ENCODE peak calls at places on chromosomes 5 and 9, in four cellular contexts. One of them, this sample, is unnamed.

GRCh38 chr9:20649381-20649780 is 27.1 kb upstream of the MLLT3 start:
- DNase-seq in lower lobe of right lung: no peak
- DNase-seq in NT2/D1: no peak
- DNase-seq in heart right ventricle: no peak
- DNase-seq in this sample: no peak

GRCh38 chr5:43232943-43233833 is 41.2 kb downstream of the NIM1K start:
- DNase-seq in lower lobe of right lung: peak; percentile 50
- DNase-seq in NT2/D1: no peak
- DNase-seq in heart right ventricle: no peak
- DNase-seq in this sample: no peak

GRCh38 chr9:72332351-72332750 is 32.7 kb downstream of the ZFAND5 start:
- DNase-seq in lower lobe of right lung: no peak
- DNase-seq in NT2/D1: no peak
- DNase-seq in heart right ventricle: no peak
- DNase-seq in this sample: no peak

GRCh38 chr5:110086658-110087388 is 397.1 kb downstream of the MAN2A1 start:
- DNase-seq in lower lobe of right lung: no peak
- DNase-seq in NT2/D1: no peak
- DNase-seq in heart right ventricle: no peak
- DNase-seq in this sample: no peak

GRCh38 chr9:11319477-11320060 is 706.8 kb upstream of the PTPRD start:
- DNase-seq in lower lobe of right lung: no peak
- DNase-seq in NT2/D1: peak; percentile 18
- DNase-seq in heart right ventricle: no peak
- DNase-seq in this sample: no peak

GRCh38 chr9:74838351-74838750 is 49.4 kb downstream of the TRPM6 start:
- DNase-seq in lower lobe of right lung: no peak
- DNase-seq in NT2/D1: peak; percentile 6
- DNase-seq in heart right ventricle: no peak
- DNase-seq in this sample: no peak

GRCh38 chr5:83488271-83488670 is 16.7 kb downstream of the VCAN start:
- DNase-seq in lower lobe of right lung: no peak
- DNase-seq in NT2/D1: no peak
- DNase-seq in heart right ventricle: no peak
- DNase-seq in this sample: no peak

GRCh38 chr5:96026334-96027065 is 64.8 kb upstream of the ELL2 start:
- DNase-seq in lower lobe of right lung: no peak
- DNase-seq in NT2/D1: no peak
- DNase-seq in heart right ventricle: no peak
- DNase-seq in this sample: no peak

GRCh38 chr5:168766038-168766700 is 187.0 kb upstream of the PANK3 start:
- DNase-seq in lower lobe of right lung: no peak
- DNase-seq in NT2/D1: no peak
- DNase-seq in heart right ventricle: no peak
- DNase-seq in this sample: no peak

GRCh38 chr9:124306098-124306735 is 48.5 kb downstream of the NEK6 start:
- DNase-seq in lower lobe of right lung: no peak
- DNase-seq in NT2/D1: no peak
- DNase-seq in heart right ventricle: no peak
- DNase-seq in this sample: no peak

GRCh38 chr5:2012885-2013284 is 130.2 kb upstream of the IRX4 start:
- DNase-seq in lower lobe of right lung: no peak
- DNase-seq in NT2/D1: no peak
- DNase-seq in heart right ventricle: no peak
- DNase-seq in this sample: no peak

GRCh38 chr5:28808967-28809810 is 1770.8 kb upstream of the CDH9 start:
- DNase-seq in lower lobe of right lung: no peak
- DNase-seq in NT2/D1: no peak
- DNase-seq in heart right ventricle: no peak
- DNase-seq in this sample: no peak

GRCh38 chr5:59829922-59830321 is 63.6 kb downstream of the PDE4D start:
- DNase-seq in lower lobe of right lung: no peak
- DNase-seq in NT2/D1: no peak
- DNase-seq in heart right ventricle: no peak
- DNase-seq in this sample: no peak

GRCh38 chr5:133382661-133383579 is 229.4 kb downstream of the FSTL4 start:
- DNase-seq in lower lobe of right lung: no peak
- DNase-seq in NT2/D1: no peak
- DNase-seq in heart right ventricle: no peak
- DNase-seq in this sample: no peak

GRCh38 chr5:32263683-32264082 is 49.1 kb downstream of the MTMR12 start:
- DNase-seq in lower lobe of right lung: no peak
- DNase-seq in NT2/D1: no peak
- DNase-seq in heart right ventricle: no peak
- DNase-seq in this sample: no peak

GRCh38 chr9:105157178-105157583 is 87.3 kb upstream of the SLC44A1 start:
- DNase-seq in lower lobe of right lung: peak; percentile 69
- DNase-seq in NT2/D1: no peak
- DNase-seq in heart right ventricle: peak; percentile 50
- DNase-seq in this sample: no peak

GRCh38 chr5:172276214-172276613 is 7.3 kb downstream of the UBTD2 start:
- DNase-seq in lower lobe of right lung: no peak
- DNase-seq in NT2/D1: no peak
- DNase-seq in heart right ventricle: no peak
- DNase-seq in this sample: no peak

GRCh38 chr5:7868427-7868772 is 431 bp downstream of the FASTKD3 start:
- DNase-seq in lower lobe of right lung: no peak
- DNase-seq in NT2/D1: no peak
- DNase-seq in heart right ventricle: no peak
- DNase-seq in this sample: no peak

GRCh38 chr9:113989781-113990569 is 88.1 kb downstream of the AMBP start:
- DNase-seq in lower lobe of right lung: no peak
- DNase-seq in NT2/D1: no peak
- DNase-seq in heart right ventricle: no peak
- DNase-seq in this sample: no peak

GRCh38 chr9:78884611-78885150 is 587.8 kb downstream of the PSAT1 start:
- DNase-seq in lower lobe of right lung: no peak
- DNase-seq in NT2/D1: no peak
- DNase-seq in heart right ventricle: no peak
- DNase-seq in this sample: no peak

GRCh38 chr9:112174965-112175795 is at the start of gene SUSD1:
- DNase-seq in lower lobe of right lung: peak; percentile 74
- DNase-seq in NT2/D1: no peak
- DNase-seq in heart right ventricle: peak; percentile 28
- DNase-seq in this sample: peak; percentile 29

GRCh38 chr9:112173489-112174222 is 1.4 kb downstream of the SUSD1 start:
- DNase-seq in lower lobe of right lung: no peak
- DNase-seq in NT2/D1: no peak
- DNase-seq in heart right ventricle: no peak
- DNase-seq in this sample: no peak

GRCh38 chr9:112174223-112174964 is 703 bp downstream of the SUSD1 start:
- DNase-seq in lower lobe of right lung: peak; percentile 87
- DNase-seq in NT2/D1: no peak
- DNase-seq in heart right ventricle: peak; percentile 48
- DNase-seq in this sample: peak; percentile 62

GRCh38 chr9:112176410-112177010 is 1.4 kb upstream of the SUSD1 start:
- DNase-seq in lower lobe of right lung: no peak
- DNase-seq in NT2/D1: no peak
- DNase-seq in heart right ventricle: no peak
- DNase-seq in this sample: no peak

GRCh38 chr9:112175796-112176315 is 759 bp upstream of the SUSD1 start:
- DNase-seq in lower lobe of right lung: no peak
- DNase-seq in NT2/D1: no peak
- DNase-seq in heart right ventricle: no peak
- DNase-seq in this sample: no peak
- H3K4me1 ChIP-seq in lower lobe of right lung: peaks cover 22% of the 10 kb centered on the region
- H3K4me1 ChIP-seq in NT2/D1: no peaks in the 10 kb centered on the region
- H3K4me1 ChIP-seq in heart right ventricle: peaks cover 62% of the 10 kb centered on the region
- H3K4me1 ChIP-seq in this sample: peaks cover 59% of the 10 kb centered on the region

GRCh38 chr9:94760646-94761045 is 34.1 kb downstream of the AOPEP start:
- DNase-seq in lower lobe of right lung: no peak
- DNase-seq in NT2/D1: no peak
- DNase-seq in heart right ventricle: no peak
- DNase-seq in this sample: no peak
- H3K4me3 ChIP-seq in lower lobe of right lung: no peak overlapping the region
- H3K4me3 ChIP-seq in NT2/D1: no peak overlapping the region
- H3K4me3 ChIP-seq in heart right ventricle: no peak overlapping the region
- H3K4me3 ChIP-seq in this sample: no peak overlapping the region

GRCh38 chr5:142834504-142834903 is 64.3 kb downstream of the ARHGAP26 start:
- DNase-seq in lower lobe of right lung: no peak
- DNase-seq in NT2/D1: no peak
- DNase-seq in heart right ventricle: no peak
- DNase-seq in this sample: no peak
- H3K4me1 ChIP-seq in lower lobe of right lung: peaks cover 20% of the 10 kb centered on the region
- H3K4me1 ChIP-seq in NT2/D1: no peaks in the 10 kb centered on the region
- H3K4me1 ChIP-seq in heart right ventricle: peaks cover 71% of the 10 kb centered on the region
- H3K4me1 ChIP-seq in this sample: no peaks in the 10 kb centered on the region

DNA sequence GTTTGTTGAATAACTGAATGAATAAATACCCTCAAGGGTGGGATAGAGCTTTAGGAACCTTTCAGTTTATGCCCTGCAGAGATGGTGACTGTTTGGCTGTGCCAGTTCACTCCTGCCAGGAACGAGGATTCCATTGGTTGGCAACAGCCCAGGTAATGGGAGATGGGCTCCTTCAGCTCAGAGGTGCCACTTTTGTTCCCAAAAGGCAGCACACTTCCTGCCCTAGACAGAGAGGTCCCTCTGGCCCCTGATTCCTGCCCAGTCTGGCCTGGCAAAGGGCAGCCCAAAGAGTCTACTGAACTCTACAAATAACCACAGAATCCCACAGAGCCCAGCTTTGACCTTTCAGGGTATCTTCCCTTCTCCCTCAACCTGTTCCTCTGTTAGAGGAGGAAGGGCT is 1.6 kb downstream of the C9orf152 start:
- DNase-seq in lower lobe of right lung: peak; percentile 56
- DNase-seq in NT2/D1: no peak
- DNase-seq in heart right ventricle: no peak
- DNase-seq in this sample: no peak
- H3K4me3 ChIP-seq in lower lobe of right lung: peak overlapping the region; percentile 43
- H3K4me3 ChIP-seq in NT2/D1: no peak overlapping the region
- H3K4me3 ChIP-seq in heart right ventricle: no peak overlapping the region
- H3K4me3 ChIP-seq in this sample: no peak overlapping the region

GRCh38 chr9:137194909-137195308 is 5.6 kb downstream of the TPRN start:
- DNase-seq in lower lobe of right lung: no peak
- DNase-seq in NT2/D1: no peak
- DNase-seq in heart right ventricle: no peak
- DNase-seq in this sample: no peak

GRCh38 chr9:137192448-137192780 is 3.9 kb downstream of the SSNA1 start:
- DNase-seq in lower lobe of right lung: no peak
- DNase-seq in NT2/D1: no peak
- DNase-seq in heart right ventricle: no peak
- DNase-seq in this sample: no peak

GRCh38 chr9:137192859-137193258 is 4.4 kb downstream of the SSNA1 start:
- DNase-seq in lower lobe of right lung: no peak
- DNase-seq in NT2/D1: no peak
- DNase-seq in heart right ventricle: no peak
- DNase-seq in this sample: no peak

GRCh38 chr9:137194388-137194787 is 5.9 kb downstream of the SSNA1 start:
- DNase-seq in lower lobe of right lung: no peak
- DNase-seq in NT2/D1: no peak
- DNase-seq in heart right ventricle: peak; percentile 78
- DNase-seq in this sample: no peak

GRCh38 chr9:137193771-137194170 is 5.3 kb downstream of the SSNA1 start:
- DNase-seq in lower lobe of right lung: no peak
- DNase-seq in NT2/D1: no peak
- DNase-seq in heart right ventricle: no peak
- DNase-seq in this sample: no peak
- H3K4me1 ChIP-seq in lower lobe of right lung: peaks cover 67% of the 10 kb centered on the region
- H3K4me1 ChIP-seq in NT2/D1: peaks cover 37% of the 10 kb centered on the region
- H3K4me1 ChIP-seq in heart right ventricle: peaks cover 31% of the 10 kb centered on the region
- H3K4me1 ChIP-seq in this sample: peaks cover 13% of the 10 kb centered on the region

GRCh38 chr9:121272401-121272948 is 4.5 kb downstream of the GSN start:
- DNase-seq in lower lobe of right lung: no peak
- DNase-seq in NT2/D1: no peak
- DNase-seq in heart right ventricle: no peak
- DNase-seq in this sample: no peak
- H3K4me3 ChIP-seq in lower lobe of right lung: no peak overlapping the region
- H3K4me3 ChIP-seq in NT2/D1: no peak overlapping the region
- H3K4me3 ChIP-seq in heart right ventricle: no peak overlapping the region
- H3K4me3 ChIP-seq in this sample: no peak overlapping the region

DNA sequence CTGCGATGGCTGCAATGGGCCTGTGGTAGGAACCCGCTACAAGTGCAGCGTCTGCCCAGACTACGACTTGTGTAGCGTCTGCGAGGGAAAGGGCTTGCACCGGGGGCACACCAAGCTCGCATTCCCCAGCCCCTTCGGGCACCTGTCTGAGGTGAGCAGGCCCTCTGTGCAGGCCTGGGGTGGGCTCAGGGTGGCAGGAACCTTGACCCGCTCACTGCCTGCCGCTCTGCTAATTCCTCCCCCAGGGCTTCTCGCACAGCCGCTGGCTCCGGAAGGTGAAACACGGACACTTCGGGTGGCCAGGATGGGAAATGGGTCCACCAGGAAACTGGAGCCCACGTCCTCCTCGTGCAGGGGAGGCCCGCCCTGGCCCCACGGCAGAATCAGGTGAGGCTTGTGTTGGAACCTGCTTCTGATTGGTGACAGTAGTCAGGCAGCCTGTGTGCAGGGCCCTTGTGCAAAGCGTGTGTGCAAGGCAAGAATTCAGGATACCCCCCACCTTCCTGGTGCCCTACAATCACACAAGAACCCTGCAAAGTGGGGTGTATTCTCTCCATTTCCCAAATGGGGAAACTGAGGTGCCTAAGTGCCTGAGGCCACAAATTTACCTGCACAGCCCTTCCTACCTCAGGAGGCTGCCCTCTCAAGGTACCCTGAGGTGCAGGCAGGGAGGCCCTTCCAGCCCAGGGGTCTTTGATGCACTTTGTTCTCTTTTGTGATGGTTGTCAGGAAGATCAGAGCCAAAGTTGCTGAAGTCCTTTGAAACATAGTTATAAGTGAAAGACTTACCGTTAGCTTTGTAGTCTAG is 3.4 kb downstream of the SQSTM1 start:
- DNase-seq in lower lobe of right lung: peak; percentile 42
- DNase-seq in NT2/D1: no peak
- DNase-seq in heart right ventricle: no peak
- DNase-seq in this sample: no peak
- H3K4me1 ChIP-seq in lower lobe of right lung: peaks cover 75% of the 10 kb centered on the region
- H3K4me1 ChIP-seq in NT2/D1: peaks cover 27% of the 10 kb centered on the region
- H3K4me1 ChIP-seq in heart right ventricle: peaks cover 81% of the 10 kb centered on the region
- H3K4me1 ChIP-seq in this sample: peaks cover 24% of the 10 kb centered on the region

This sample was measured in effector memory CD4-positive, alpha-beta T cell.